ENCODE peak calls at places on chromosomes 11 and 22, in five cellular contexts. U, O, T, M and F are unnamed samples.

GRCh38 chr22:26550498-26551033 is 38.3 kb upstream of the TFIP11 start:
- DNase-seq in M (peak), O (no peak), U (no peak), T (no peak), F (peak)

GRCh38 chr22:39256979-39257378 is 12.2 kb upstream of the PDGFB start:
- DNase-seq in T (no peak), O (no peak), U (no peak), M (no peak), F (no peak)

GRCh38 chr22:24393012-24393559 is 34.3 kb upstream of the ADORA2A start:
- DNase-seq in T (no peak), O (no peak), U (no peak), M (no peak), F (no peak)

GRCh38 chr11:123549901-123550619 is 104.4 kb downstream of the SCN3B start:
- DNase-seq in T (no peak), U (no peak), M (no peak), O (no peak), F (no peak)

GRCh38 chr22:24106385-24107381 is 74.6 kb upstream of the SUSD2 start:
- DNase-seq in T (no peak), U (peak), O (peak), M (no peak), F (peak)

GRCh38 chr22:36292823-36293530 is 40.0 kb downstream of the APOL1 start:
- DNase-seq in T (no peak), O (no peak), M (no peak), U (peak), F (no peak)

GRCh38 chr11:57545883-57546282 is 8.5 kb downstream of the SMTNL1 start:
- DNase-seq in T (no peak), M (no peak), O (no peak), U (no peak), F (no peak)

GRCh38 chr11:71998649-71999310 is at the start of gene IL18BP:
- DNase-seq in T (peak), M (no peak), U (no peak), O (no peak), F (no peak)

GRCh38 chr22:23060612-23061400 is 9.5 kb upstream of the GNAZ start:
- DNase-seq in U (peak), O (peak), T (no peak), M (no peak), F (no peak)

GRCh38 chr22:49621601-49622210 is 206.0 kb downstream of the BRD1 start:
- DNase-seq in M (no peak), U (no peak), T (no peak), O (no peak), F (no peak)

GRCh38 chr22:42691440-42691839 is 29.2 kb downstream of the A4GALT start:
- DNase-seq in M (no peak), T (no peak), U (no peak), O (no peak), F (no peak)

GRCh38 chr11:33869511-33870422 is 22.1 kb downstream of the LMO2 start:
- DNase-seq in O (no peak), M (no peak), T (no peak), U (peak), F (peak)

GRCh38 chr11:79342686-79343085 is 98.1 kb downstream of the TENM4 start:
- DNase-seq in O (no peak), M (no peak), T (no peak), U (no peak), F (no peak)

GRCh38 chr11:68302256-68303054 is 9.9 kb upstream of the LRP5 start:
- DNase-seq in O (no peak), T (no peak), U (no peak), M (peak), F (peak)

GRCh38 chr11:70630816-70631623 is 232.7 kb downstream of the CTTN start:
- DNase-seq in O (no peak), M (no peak), U (no peak), T (no peak), F (no peak)

GRCh38 chr11:85766801-85767200 is 44.1 kb downstream of the SYTL2 start:
- DNase-seq in T (no peak), M (peak), O (no peak), U (no peak), F (peak)

GRCh38 chr22:48858121-48858520 is 969.6 kb downstream of the BRD1 start:
- DNase-seq in O (no peak), T (no peak), U (no peak), M (no peak), F (no peak)

GRCh38 chr11:64224151-64224890 is 1.7 kb downstream of the TRPT1 start:
- DNase-seq in O (peak), M (no peak), T (no peak), U (no peak), F (no peak)

GRCh38 chr11:115644846-115645245 is 140.6 kb upstream of the CADM1 start:
- DNase-seq in O (no peak), T (no peak), M (no peak), U (no peak), F (peak)

GRCh38 chr11:108616549-108616948 is 23.0 kb upstream of the EXPH5 start:
- DNase-seq in M (peak), O (no peak), T (no peak), U (no peak), F (peak)

GRCh38 chr11:111633756-111634362 is 31.6 kb downstream of the SIK2 start:
- DNase-seq in O (no peak), U (no peak), M (peak), T (no peak), F (peak)

GRCh38 chr22:30947163-30947820 is 21.3 kb downstream of the MORC2 start:
- DNase-seq in M (peak), T (no peak), U (no peak), O (no peak), F (no peak)

GRCh38 chr11:120122921-120123683 is 14.8 kb downstream of the TRIM29 start:
- DNase-seq in T (no peak), O (no peak), U (no peak), M (no peak), F (no peak)

GRCh38 chr11:36684840-36685800 is 87.1 kb upstream of the RAG2 start:
- DNase-seq in T (no peak), U (peak), M (no peak), O (peak), F (no peak)

GRCh38 chr11:85663781-85664560 is 958 bp downstream of the CREBZF start:
- DNase-seq in T (peak), O (peak), U (peak), M (peak), F (peak)

GRCh38 chr22:23066200-23067022 is 3.9 kb upstream of the GNAZ start:
- DNase-seq in T (no peak), U (peak), O (peak), M (no peak), F (no peak)

GRCh38 chr11:48044577-48044976 is 64.2 kb downstream of the PTPRJ start:
- DNase-seq in T (no peak), U (no peak), M (no peak), O (no peak), F (no peak)

GRCh38 chr11:78189851-78190250 is 1.1 kb downstream of the USP35 start:
- DNase-seq in U (no peak), O (no peak), M (no peak), T (no peak), F (no peak)

GRCh38 chr11:60367009-60367408 is 11.3 kb upstream of the MS4A7 start:
- DNase-seq in T (no peak), U (no peak), M (no peak), O (no peak), F (no peak)

GRCh38 chr11:65615950-65616574 is 486 bp downstream of the PCNX3 start:
- DNase-seq in M (no peak), T (no peak), U (no peak), O (peak), F (peak)